ENCODE peak calls at places on chromosomes 5 and 9, in five cellular contexts. F, B, V, Z and Q are unnamed samples.

GRCh38 chr5:181120761-181121160 is 10.2 kb downstream of the OR2V1 start:
- DNase-seq in F (no peak), B (no peak), V (no peak), Z (no peak), Q (no peak)

GRCh38 chr9:108631890-108632289 is 223.9 kb downstream of the ACTL7B start:
- DNase-seq in F (no peak), B (no peak), V (no peak), Z (no peak), Q (no peak)

GRCh38 chr9:134213508-134214394 is 49.4 kb upstream of the RNU6ATAC start:
- DNase-seq in F (no peak), B (no peak), V (no peak), Z (no peak), Q (peak; percentile 41)

GRCh38 chr9:72614057-72614456 is 92.6 kb downstream of the TMC1 start:
- DNase-seq in F (no peak), B (no peak), V (no peak), Z (no peak), Q (no peak)

GRCh38 chr5:17001418-17001817 is 65.3 kb upstream of the MYO10 start:
- DNase-seq in F (no peak), B (no peak), V (no peak), Z (no peak), Q (no peak)

GRCh38 chr5:149149942-149150341 is 8.6 kb downstream of the ABLIM3 start:
- DNase-seq in F (no peak), B (no peak), V (no peak), Z (no peak), Q (no peak)

GRCh38 chr9:3435732-3436131 is 90.1 kb downstream of the RFX3 start:
- DNase-seq in F (no peak), B (no peak), V (no peak), Z (no peak), Q (no peak)

GRCh38 chr5:128403350-128403749 is 134.7 kb downstream of the FBN2 start:
- DNase-seq in F (no peak), B (no peak), V (no peak), Z (no peak), Q (no peak)

GRCh38 chr5:116507051-116507537 is 67.5 kb downstream of the SEMA6A start:
- DNase-seq in F (no peak), B (no peak), V (no peak), Z (no peak), Q (no peak)

GRCh38 chr5:4019841-4020240 is 424.2 kb downstream of the IRX1 start:
- DNase-seq in F (no peak), B (no peak), V (no peak), Z (no peak), Q (no peak)

GRCh38 chr9:8436791-8437190 is 637.2 kb upstream of the DMAC1 start:
- DNase-seq in F (no peak), B (no peak), V (no peak), Z (no peak), Q (no peak)

GRCh38 chr9:101428909-101429308 is 6.7 kb downstream of the ALDOB start:
- DNase-seq in F (no peak), B (no peak), V (no peak), Z (no peak), Q (no peak)

GRCh38 chr9:95060916-95061315 is 256.6 kb downstream of the FANCC start:
- DNase-seq in F (no peak), B (no peak), V (no peak), Z (no peak), Q (no peak)

GRCh38 chr9:97593960-97594359 is 39.2 kb downstream of the TSTD2 start:
- DNase-seq in F (no peak), B (no peak), V (no peak), Z (no peak), Q (no peak)

GRCh38 chr9:21923694-21924093 is 70.5 kb downstream of the CDKN2A start:
- DNase-seq in F (no peak), B (no peak), V (no peak), Z (no peak), Q (no peak)

GRCh38 chr9:127305450-127306226 is 41.1 kb downstream of the GARNL3 start:
- DNase-seq in F (no peak), B (peak; percentile 10), V (no peak), Z (no peak), Q (no peak)

GRCh38 chr5:177554474-177555111 is at the start of gene FAM193B:
- DNase-seq in F (peak; percentile 98), B (peak; percentile 77), V (peak; percentile 85), Z (peak; percentile 57), Q (peak; percentile 99)
- H3K79me2 ChIP-seq in F (peaks cover 40% of the 10 kb centered on the region), B (peaks cover 43% of the 10 kb centered on the region), V (peaks cover 48% of the 10 kb centered on the region), Z (peaks cover 22% of the 10 kb centered on the region), Q (peaks cover 46% of the 10 kb centered on the region)

DNA sequence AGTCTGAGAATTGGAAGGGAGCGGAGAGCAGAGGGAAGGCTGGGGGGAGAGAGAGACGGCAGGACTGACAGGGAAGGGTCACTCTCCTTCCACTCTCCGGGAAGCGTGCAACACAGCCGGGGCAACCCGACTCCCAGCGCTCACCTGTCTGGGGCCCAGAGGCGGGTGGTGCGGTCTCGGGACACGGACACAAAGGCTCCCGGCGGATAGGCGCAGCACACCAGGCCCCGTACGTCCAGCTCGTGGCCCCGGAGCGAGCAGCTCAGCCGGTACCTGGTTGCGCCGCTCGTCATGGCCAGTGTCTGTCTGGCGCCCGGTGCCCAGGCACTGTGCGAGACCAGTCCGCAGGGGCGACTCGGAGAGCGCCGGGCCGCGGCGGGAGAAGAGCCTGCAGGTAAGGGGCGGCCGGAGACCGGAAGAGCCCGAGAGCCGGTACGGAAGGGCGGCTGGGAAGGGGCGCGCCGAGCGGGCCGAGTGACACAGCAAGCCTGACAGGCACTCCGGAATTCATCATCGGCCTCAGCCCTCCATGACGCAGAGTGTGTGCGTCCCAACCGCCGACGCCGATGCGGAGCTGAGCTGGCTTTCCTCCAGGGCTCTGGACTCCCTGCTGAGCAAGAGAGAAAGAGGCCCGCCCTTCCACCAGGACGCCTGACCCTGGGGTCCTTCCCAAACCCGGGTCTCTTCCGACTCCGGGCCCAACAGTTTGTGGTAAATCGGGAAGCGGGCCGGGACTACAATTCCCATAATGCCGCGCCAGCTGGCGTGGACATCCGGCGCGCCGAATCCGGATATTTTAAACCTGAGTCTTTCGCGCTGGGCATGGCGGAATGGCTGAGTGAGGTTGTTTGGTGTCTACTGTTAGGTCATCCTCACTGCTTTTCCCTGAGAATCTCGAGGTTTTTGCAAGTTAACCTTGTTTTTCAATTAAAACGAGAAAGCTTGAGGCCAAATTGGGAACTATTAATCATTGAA is at the start of gene PLAA:
- DNase-seq in F (peak; percentile 62), B (peak; percentile 75), V (peak; percentile 86), Z (peak; percentile 59), Q (peak; percentile 90)
- TF ChIP-seq EP300 in F (no peak), B (peak; percentile 56), V (no peak), Z (no peak), Q (no peak)

DNA sequence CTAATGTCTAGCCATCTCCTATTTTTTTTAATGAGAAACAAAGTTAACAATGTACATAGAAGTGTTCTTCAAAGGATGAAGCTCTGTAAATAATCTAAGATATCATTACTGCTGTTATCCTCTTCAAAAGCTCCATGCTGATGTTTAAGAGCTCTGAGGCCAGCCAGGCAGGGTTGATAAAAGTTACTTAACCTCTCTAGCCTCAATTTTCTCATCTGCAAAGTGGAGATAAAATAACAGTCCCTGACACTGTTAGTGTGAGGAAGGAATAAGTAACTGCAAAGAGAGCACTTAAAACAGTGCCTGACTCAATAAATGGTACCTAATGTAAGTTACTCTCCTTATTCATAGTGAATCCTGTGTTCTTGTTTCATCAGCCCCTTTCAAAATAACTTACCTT is 60.1 kb downstream of the LHFPL2 start:
- DNase-seq in F (no peak), B (no peak), V (no peak), Z (no peak), Q (no peak)
- H3K79me2 ChIP-seq in F (no peaks in the 10 kb centered on the region), B (peaks cover 42% of the 10 kb centered on the region), V (peaks cover 31% of the 10 kb centered on the region), Z (peaks cover 6% of the 10 kb centered on the region), Q (peaks cover 74% of the 10 kb centered on the region)

GRCh38 chr5:27276119-27276518 is 237.7 kb upstream of the CDH9 start:
- DNase-seq in F (no peak), B (no peak), V (no peak), Z (no peak), Q (no peak)
- TF ChIP-seq EP300 in F (no peak), B (no peak), V (no peak), Z (no peak), Q (no peak)

GRCh38 chr9:130192600-130192999 is 20.4 kb downstream of the NCS1 start:
- DNase-seq in F (no peak), B (no peak), V (no peak), Z (no peak), Q (no peak)
- H3K79me2 ChIP-seq in F (peaks cover 11% of the 10 kb centered on the region), B (peaks cover 28% of the 10 kb centered on the region), V (no peaks in the 10 kb centered on the region), Z (no peaks in the 10 kb centered on the region), Q (peaks cover 98% of the 10 kb centered on the region)

GRCh38 chr5:173826179-173826920 is 61.8 kb upstream of the CPEB4 start:
- DNase-seq in F (no peak), B (no peak), V (peak; percentile 82), Z (no peak), Q (no peak)
- TF ChIP-seq EP300 in F (no peak), B (no peak), V (peak; percentile 8), Z (no peak), Q (no peak)

DNA sequence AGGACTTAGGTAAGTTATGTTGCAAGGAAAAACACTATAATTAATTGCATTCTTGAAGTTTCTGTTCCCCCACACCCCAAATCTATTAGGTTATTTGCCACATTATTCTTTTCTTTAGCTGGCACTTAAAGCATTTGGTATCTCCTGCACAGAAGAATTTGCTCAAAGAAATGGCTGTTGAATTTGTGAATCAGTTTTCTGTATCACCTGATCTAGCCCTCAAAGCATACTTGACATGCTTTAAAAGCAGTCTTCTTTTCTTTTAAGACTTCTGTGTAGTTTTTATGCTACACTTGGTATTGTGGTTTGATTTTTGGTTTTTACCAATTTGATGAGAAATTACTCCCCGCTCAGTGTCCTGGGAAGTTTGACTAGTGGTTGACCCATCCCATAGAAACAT is 69.1 kb downstream of the RIC1 start:
- DNase-seq in F (no peak), B (no peak), V (no peak), Z (no peak), Q (no peak)
- H3K79me2 ChIP-seq in F (no peaks in the 10 kb centered on the region), B (no peaks in the 10 kb centered on the region), V (no peaks in the 10 kb centered on the region), Z (peaks cover 27% of the 10 kb centered on the region), Q (peaks cover 49% of the 10 kb centered on the region)

GRCh38 chr5:133957080-133957479 is 11.3 kb downstream of the C5orf15 start:
- DNase-seq in F (no peak), B (no peak), V (no peak), Z (no peak), Q (no peak)
- TF ChIP-seq EP300 in F (no peak), B (no peak), V (no peak), Z (no peak), Q (no peak)